ENCODE peak calls at places on chromosome 16, in nine cellular contexts. One of them, this sample, is unnamed.

GRCh38 chr16:21638573-21638975 is 13.8 kb downstream of the IGSF6 start:
- DNase-seq in activated T-cell treated with anti-CD3 and anti-CD28 coated beads for 24 hours: no peak
- DNase-seq in left colon: no peak
- DNase-seq in GM03348: peak
- DNase-seq in renal cortical epithelial cell: peak
- DNase-seq in activated CD8-positive, alpha-beta T cell treated with anti-CD3 and anti-CD28 coated beads, Interleukin-2, amount 10 ng/mL, durations not matched to agents 7 days and 5 days: peak
- DNase-seq in AG20443: peak
- DNase-seq in aorta: no peak
- DNase-seq in HFFc6: peak
- DNase-seq in this sample: no peak

GRCh38 chr16:1825864-1826690 is 548 bp downstream of the HAGH start:
- DNase-seq in activated T-cell treated with anti-CD3 and anti-CD28 coated beads for 24 hours: peak
- DNase-seq in left colon: peak
- DNase-seq in GM03348: peak
- DNase-seq in renal cortical epithelial cell: no peak
- DNase-seq in activated CD8-positive, alpha-beta T cell treated with anti-CD3 and anti-CD28 coated beads, Interleukin-2, amount 10 ng/mL, durations not matched to agents 7 days and 5 days: peak
- DNase-seq in AG20443: peak
- DNase-seq in aorta: no peak
- DNase-seq in HFFc6: peak
- DNase-seq in this sample: no peak

GRCh38 chr16:89422527-89422904 is 67.8 kb downstream of the ANKRD11 start:
- DNase-seq in activated T-cell treated with anti-CD3 and anti-CD28 coated beads for 24 hours: peak
- DNase-seq in left colon: no peak
- DNase-seq in GM03348: peak
- DNase-seq in renal cortical epithelial cell: no peak
- DNase-seq in activated CD8-positive, alpha-beta T cell treated with anti-CD3 and anti-CD28 coated beads, Interleukin-2, amount 10 ng/mL, durations not matched to agents 7 days and 5 days: peak
- DNase-seq in AG20443: no peak
- DNase-seq in aorta: peak
- DNase-seq in HFFc6: peak
- DNase-seq in this sample: peak

GRCh38 chr16:65950211-65950610 is 416.3 kb upstream of the CDH5 start:
- DNase-seq in activated T-cell treated with anti-CD3 and anti-CD28 coated beads for 24 hours: no peak
- DNase-seq in left colon: no peak
- DNase-seq in GM03348: no peak
- DNase-seq in renal cortical epithelial cell: no peak
- DNase-seq in activated CD8-positive, alpha-beta T cell treated with anti-CD3 and anti-CD28 coated beads, Interleukin-2, amount 10 ng/mL, durations not matched to agents 7 days and 5 days: no peak
- DNase-seq in AG20443: no peak
- DNase-seq in aorta: no peak
- DNase-seq in HFFc6: no peak
- DNase-seq in this sample: no peak

GRCh38 chr16:85656351-85657266 is 32.1 kb downstream of the GINS2 start:
- DNase-seq in activated T-cell treated with anti-CD3 and anti-CD28 coated beads for 24 hours: no peak
- DNase-seq in left colon: no peak
- DNase-seq in GM03348: no peak
- DNase-seq in renal cortical epithelial cell: no peak
- DNase-seq in activated CD8-positive, alpha-beta T cell treated with anti-CD3 and anti-CD28 coated beads, Interleukin-2, amount 10 ng/mL, durations not matched to agents 7 days and 5 days: no peak
- DNase-seq in AG20443: no peak
- DNase-seq in aorta: no peak
- DNase-seq in HFFc6: no peak
- DNase-seq in this sample: no peak

GRCh38 chr16:89289428-89290395 is 72.2 kb downstream of the ZNF778 start:
- DNase-seq in activated T-cell treated with anti-CD3 and anti-CD28 coated beads for 24 hours: peak
- DNase-seq in left colon: peak
- DNase-seq in GM03348: peak
- DNase-seq in renal cortical epithelial cell: peak
- DNase-seq in activated CD8-positive, alpha-beta T cell treated with anti-CD3 and anti-CD28 coated beads, Interleukin-2, amount 10 ng/mL, durations not matched to agents 7 days and 5 days: peak
- DNase-seq in AG20443: peak
- DNase-seq in aorta: peak
- DNase-seq in HFFc6: peak
- DNase-seq in this sample: peak

GRCh38 chr16:83351846-83352245 is 455.9 kb upstream of the HSBP1 start:
- DNase-seq in activated T-cell treated with anti-CD3 and anti-CD28 coated beads for 24 hours: no peak
- DNase-seq in left colon: no peak
- DNase-seq in GM03348: peak
- DNase-seq in renal cortical epithelial cell: peak
- DNase-seq in activated CD8-positive, alpha-beta T cell treated with anti-CD3 and anti-CD28 coated beads, Interleukin-2, amount 10 ng/mL, durations not matched to agents 7 days and 5 days: no peak
- DNase-seq in AG20443: peak
- DNase-seq in aorta: no peak
- DNase-seq in HFFc6: peak
- DNase-seq in this sample: no peak

GRCh38 chr16:50463581-50464324 is 84.4 kb upstream of the NKD1 start:
- DNase-seq in activated T-cell treated with anti-CD3 and anti-CD28 coated beads for 24 hours: no peak
- DNase-seq in left colon: no peak
- DNase-seq in GM03348: no peak
- DNase-seq in renal cortical epithelial cell: no peak
- DNase-seq in activated CD8-positive, alpha-beta T cell treated with anti-CD3 and anti-CD28 coated beads, Interleukin-2, amount 10 ng/mL, durations not matched to agents 7 days and 5 days: no peak
- DNase-seq in AG20443: no peak
- DNase-seq in aorta: no peak
- DNase-seq in HFFc6: no peak
- DNase-seq in this sample: no peak

GRCh38 chr16:23423496-23424049 is 29.4 kb downstream of the COG7 start:
- DNase-seq in activated T-cell treated with anti-CD3 and anti-CD28 coated beads for 24 hours: no peak
- DNase-seq in left colon: peak
- DNase-seq in GM03348: peak
- DNase-seq in renal cortical epithelial cell: peak
- DNase-seq in activated CD8-positive, alpha-beta T cell treated with anti-CD3 and anti-CD28 coated beads, Interleukin-2, amount 10 ng/mL, durations not matched to agents 7 days and 5 days: no peak
- DNase-seq in AG20443: peak
- DNase-seq in aorta: peak
- DNase-seq in HFFc6: peak
- DNase-seq in this sample: peak

GRCh38 chr16:50395763-50396710 is 27.2 kb upstream of the BRD7 start:
- DNase-seq in activated T-cell treated with anti-CD3 and anti-CD28 coated beads for 24 hours: no peak
- DNase-seq in left colon: no peak
- DNase-seq in GM03348: no peak
- DNase-seq in renal cortical epithelial cell: no peak
- DNase-seq in activated CD8-positive, alpha-beta T cell treated with anti-CD3 and anti-CD28 coated beads, Interleukin-2, amount 10 ng/mL, durations not matched to agents 7 days and 5 days: peak
- DNase-seq in AG20443: no peak
- DNase-seq in aorta: no peak
- DNase-seq in HFFc6: no peak
- DNase-seq in this sample: no peak

GRCh38 chr16:46801428-46802049 is 29.4 kb downstream of the C16orf87 start:
- DNase-seq in activated T-cell treated with anti-CD3 and anti-CD28 coated beads for 24 hours: no peak
- DNase-seq in left colon: no peak
- DNase-seq in GM03348: peak
- DNase-seq in renal cortical epithelial cell: peak
- DNase-seq in activated CD8-positive, alpha-beta T cell treated with anti-CD3 and anti-CD28 coated beads, Interleukin-2, amount 10 ng/mL, durations not matched to agents 7 days and 5 days: no peak
- DNase-seq in AG20443: peak
- DNase-seq in aorta: no peak
- DNase-seq in HFFc6: peak
- DNase-seq in this sample: no peak

GRCh38 chr16:87541004-87541881 is 48.4 kb upstream of the ZCCHC14 start:
- DNase-seq in activated T-cell treated with anti-CD3 and anti-CD28 coated beads for 24 hours: no peak
- DNase-seq in left colon: no peak
- DNase-seq in GM03348: peak
- DNase-seq in renal cortical epithelial cell: no peak
- DNase-seq in activated CD8-positive, alpha-beta T cell treated with anti-CD3 and anti-CD28 coated beads, Interleukin-2, amount 10 ng/mL, durations not matched to agents 7 days and 5 days: no peak
- DNase-seq in AG20443: peak
- DNase-seq in aorta: peak
- DNase-seq in HFFc6: no peak
- DNase-seq in this sample: peak

GRCh38 chr16:28985611-28986041 is 774 bp downstream of the LAT start:
- DNase-seq in activated T-cell treated with anti-CD3 and anti-CD28 coated beads for 24 hours: no peak
- DNase-seq in left colon: no peak
- DNase-seq in GM03348: no peak
- DNase-seq in renal cortical epithelial cell: no peak
- DNase-seq in activated CD8-positive, alpha-beta T cell treated with anti-CD3 and anti-CD28 coated beads, Interleukin-2, amount 10 ng/mL, durations not matched to agents 7 days and 5 days: peak
- DNase-seq in AG20443: no peak
- DNase-seq in aorta: no peak
- DNase-seq in HFFc6: no peak
- DNase-seq in this sample: no peak

GRCh38 chr16:15996432-15997109 is 47.2 kb downstream of the ABCC1 start:
- DNase-seq in activated T-cell treated with anti-CD3 and anti-CD28 coated beads for 24 hours: no peak
- DNase-seq in left colon: no peak
- DNase-seq in GM03348: peak
- DNase-seq in renal cortical epithelial cell: peak
- DNase-seq in activated CD8-positive, alpha-beta T cell treated with anti-CD3 and anti-CD28 coated beads, Interleukin-2, amount 10 ng/mL, durations not matched to agents 7 days and 5 days: no peak
- DNase-seq in AG20443: peak
- DNase-seq in aorta: peak
- DNase-seq in HFFc6: peak
- DNase-seq in this sample: peak

GRCh38 chr16:50762241-50762640 is 20.4 kb downstream of the CYLD start:
- DNase-seq in activated T-cell treated with anti-CD3 and anti-CD28 coated beads for 24 hours: no peak
- DNase-seq in left colon: no peak
- DNase-seq in GM03348: no peak
- DNase-seq in renal cortical epithelial cell: no peak
- DNase-seq in activated CD8-positive, alpha-beta T cell treated with anti-CD3 and anti-CD28 coated beads, Interleukin-2, amount 10 ng/mL, durations not matched to agents 7 days and 5 days: no peak
- DNase-seq in AG20443: no peak
- DNase-seq in aorta: no peak
- DNase-seq in HFFc6: no peak
- DNase-seq in this sample: no peak

GRCh38 chr16:72324578-72324977 is 152.6 kb upstream of the PMFBP1 start:
- DNase-seq in activated T-cell treated with anti-CD3 and anti-CD28 coated beads for 24 hours: no peak
- DNase-seq in left colon: no peak
- DNase-seq in GM03348: no peak
- DNase-seq in renal cortical epithelial cell: no peak
- DNase-seq in activated CD8-positive, alpha-beta T cell treated with anti-CD3 and anti-CD28 coated beads, Interleukin-2, amount 10 ng/mL, durations not matched to agents 7 days and 5 days: no peak
- DNase-seq in AG20443: no peak
- DNase-seq in aorta: no peak
- DNase-seq in HFFc6: no peak
- DNase-seq in this sample: no peak

GRCh38 chr16:85424260-85425060 is 188.7 kb upstream of the GSE1 start:
- DNase-seq in activated T-cell treated with anti-CD3 and anti-CD28 coated beads for 24 hours: no peak
- DNase-seq in left colon: peak
- DNase-seq in GM03348: no peak
- DNase-seq in renal cortical epithelial cell: no peak
- DNase-seq in activated CD8-positive, alpha-beta T cell treated with anti-CD3 and anti-CD28 coated beads, Interleukin-2, amount 10 ng/mL, durations not matched to agents 7 days and 5 days: no peak
- DNase-seq in AG20443: no peak
- DNase-seq in aorta: peak
- DNase-seq in HFFc6: no peak
- DNase-seq in this sample: no peak

GRCh38 chr16:3509470-3509928 is 8.7 kb downstream of the CLUAP1 start:
- DNase-seq in activated T-cell treated with anti-CD3 and anti-CD28 coated beads for 24 hours: peak
- DNase-seq in left colon: peak
- DNase-seq in GM03348: no peak
- DNase-seq in renal cortical epithelial cell: peak
- DNase-seq in activated CD8-positive, alpha-beta T cell treated with anti-CD3 and anti-CD28 coated beads, Interleukin-2, amount 10 ng/mL, durations not matched to agents 7 days and 5 days: peak
- DNase-seq in AG20443: no peak
- DNase-seq in aorta: no peak
- DNase-seq in HFFc6: no peak
- DNase-seq in this sample: no peak

GRCh38 chr16:85641776-85642176 is 28.7 kb downstream of the GSE1 start:
- DNase-seq in activated T-cell treated with anti-CD3 and anti-CD28 coated beads for 24 hours: no peak
- DNase-seq in left colon: peak
- DNase-seq in GM03348: peak
- DNase-seq in renal cortical epithelial cell: peak
- DNase-seq in activated CD8-positive, alpha-beta T cell treated with anti-CD3 and anti-CD28 coated beads, Interleukin-2, amount 10 ng/mL, durations not matched to agents 7 days and 5 days: no peak
- DNase-seq in AG20443: peak
- DNase-seq in aorta: no peak
- DNase-seq in HFFc6: no peak
- DNase-seq in this sample: peak

GRCh38 chr16:83068686-83069085 is 441.9 kb downstream of the CDH13 start:
- DNase-seq in activated T-cell treated with anti-CD3 and anti-CD28 coated beads for 24 hours: no peak
- DNase-seq in left colon: no peak
- DNase-seq in GM03348: peak
- DNase-seq in renal cortical epithelial cell: peak
- DNase-seq in activated CD8-positive, alpha-beta T cell treated with anti-CD3 and anti-CD28 coated beads, Interleukin-2, amount 10 ng/mL, durations not matched to agents 7 days and 5 days: no peak
- DNase-seq in AG20443: peak
- DNase-seq in aorta: no peak
- DNase-seq in HFFc6: no peak
- DNase-seq in this sample: peak

GRCh38 chr16:54936979-54937672 is 6.5 kb downstream of the IRX5 start:
- DNase-seq in activated T-cell treated with anti-CD3 and anti-CD28 coated beads for 24 hours: no peak
- DNase-seq in left colon: no peak
- DNase-seq in GM03348: peak
- DNase-seq in renal cortical epithelial cell: no peak
- DNase-seq in activated CD8-positive, alpha-beta T cell treated with anti-CD3 and anti-CD28 coated beads, Interleukin-2, amount 10 ng/mL, durations not matched to agents 7 days and 5 days: no peak
- DNase-seq in AG20443: peak
- DNase-seq in aorta: no peak
- DNase-seq in HFFc6: peak
- DNase-seq in this sample: no peak

GRCh38 chr16:79391395-79391794 is 209.1 kb downstream of the MAF start:
- DNase-seq in activated T-cell treated with anti-CD3 and anti-CD28 coated beads for 24 hours: no peak
- DNase-seq in left colon: no peak
- DNase-seq in GM03348: no peak
- DNase-seq in renal cortical epithelial cell: no peak
- DNase-seq in activated CD8-positive, alpha-beta T cell treated with anti-CD3 and anti-CD28 coated beads, Interleukin-2, amount 10 ng/mL, durations not matched to agents 7 days and 5 days: no peak
- DNase-seq in AG20443: no peak
- DNase-seq in aorta: no peak
- DNase-seq in HFFc6: no peak
- DNase-seq in this sample: no peak

GRCh38 chr16:77744136-77744535 is 21.8 kb downstream of the NUDT7 start:
- DNase-seq in activated T-cell treated with anti-CD3 and anti-CD28 coated beads for 24 hours: no peak
- DNase-seq in left colon: no peak
- DNase-seq in GM03348: no peak
- DNase-seq in renal cortical epithelial cell: no peak
- DNase-seq in activated CD8-positive, alpha-beta T cell treated with anti-CD3 and anti-CD28 coated beads, Interleukin-2, amount 10 ng/mL, durations not matched to agents 7 days and 5 days: no peak
- DNase-seq in AG20443: no peak
- DNase-seq in aorta: no peak
- DNase-seq in HFFc6: no peak
- DNase-seq in this sample: no peak

GRCh38 chr16:19375561-19376158 is 42.0 kb upstream of the TMC5 start:
- DNase-seq in activated T-cell treated with anti-CD3 and anti-CD28 coated beads for 24 hours: peak
- DNase-seq in left colon: peak
- DNase-seq in GM03348: peak
- DNase-seq in renal cortical epithelial cell: peak
- DNase-seq in activated CD8-positive, alpha-beta T cell treated with anti-CD3 and anti-CD28 coated beads, Interleukin-2, amount 10 ng/mL, durations not matched to agents 7 days and 5 days: peak
- DNase-seq in AG20443: peak
- DNase-seq in aorta: no peak
- DNase-seq in HFFc6: peak
- DNase-seq in this sample: peak